ENCODE peak calls at places on chromosomes 6 and 20, in five cellular contexts. C, T, H, B and Q are unnamed samples.

GRCh38 chr6:168559574-168560098 is 118.7 kb downstream of the SMOC2 start:
- DNase-seq in C (no peak), T (no peak), H (no peak), B (no peak), Q (no peak)

GRCh38 chr6:155100087-155100486 is 105.0 kb downstream of the TIAM2 start:
- DNase-seq in C (no peak), T (peak), H (peak), B (no peak), Q (no peak)

GRCh38 chr6:116111552-116112528 is 11.2 kb downstream of the NT5DC1 start:
- DNase-seq in C (peak), T (no peak), H (no peak), B (no peak), Q (no peak)

GRCh38 chr6:47260021-47260420 is 49.7 kb downstream of the TNFRSF21 start:
- DNase-seq in C (no peak), T (no peak), H (no peak), B (no peak), Q (no peak)

GRCh38 chr6:5215181-5215580 is 45.6 kb downstream of the LYRM4 start:
- DNase-seq in C (no peak), T (no peak), H (no peak), B (no peak), Q (no peak)

GRCh38 chr20:50675671-50676376 is 15.5 kb downstream of the RIPOR3 start:
- DNase-seq in C (no peak), T (no peak), H (no peak), B (no peak), Q (no peak)

GRCh38 chr6:111355156-111355555 is 127.9 kb downstream of the REV3L start:
- DNase-seq in C (no peak), T (no peak), H (no peak), B (no peak), Q (no peak)

GRCh38 chr6:113818528-113818927 is 38.6 kb upstream of the MARCKS start:
- DNase-seq in C (no peak), T (no peak), H (no peak), B (no peak), Q (no peak)

GRCh38 chr6:160430203-160430602 is 82.0 kb downstream of the SLC22A3 start:
- DNase-seq in C (no peak), T (peak), H (no peak), B (peak), Q (no peak)

GRCh38 chr20:43558412-43559146 is at the start of gene SGK2:
- DNase-seq in C (no peak), T (no peak), H (no peak), B (no peak), Q (no peak)

GRCh38 chr6:34491091-34491430 is 25.2 kb downstream of the PACSIN1 start:
- DNase-seq in C (no peak), T (no peak), H (no peak), B (no peak), Q (no peak)